ENCODE peak calls at places on chromosomes 5 and 9, in ten cellular contexts. K, I, V, F, P, S, Y, N, L and G are unnamed samples.

GRCh38 chr9:87243602-87244001 is 254.1 kb upstream of the DAPK1 start:
- DNase-seq in F (no peak), S (no peak), N (no peak), K (no peak), P (no peak), V (peak; percentile 21), Y (no peak), I (no peak), L (no peak), G (no peak)

GRCh38 chr9:133396952-133397351 is 20.8 kb downstream of the STKLD1 start:
- DNase-seq in K (no peak), P (no peak), Y (peak; percentile 86), F (no peak), S (no peak), I (no peak), V (peak; percentile 32), L (peak; percentile 25), N (no peak), G (no peak)

GRCh38 chr9:6149315-6149714 is 66.3 kb upstream of the IL33 start:
- DNase-seq in Y (no peak), L (no peak), S (no peak), N (no peak), F (no peak), I (no peak), V (peak; percentile 57), K (no peak), P (no peak), G (no peak)

GRCh38 chr5:132714456-132715307 is 22.7 kb downstream of the KIF3A start:
- DNase-seq in Y (no peak), V (peak; percentile 30), K (no peak), F (no peak), L (no peak), I (no peak), N (no peak), P (no peak), S (no peak), G (peak; percentile 14)

GRCh38 chr9:79054500-79054899 is 517.3 kb upstream of the TLE4 start:
- DNase-seq in N (no peak), V (no peak), P (no peak), K (no peak), Y (no peak), S (no peak), F (no peak), I (no peak), L (no peak), G (no peak)

GRCh38 chr9:89402695-89403427 is 84.6 kb downstream of the SECISBP2 start:
- DNase-seq in Y (no peak), P (no peak), S (no peak), I (no peak), V (no peak), L (no peak), F (no peak), N (no peak), K (no peak), G (no peak)

GRCh38 chr9:126937444-126937843 is 22.9 kb downstream of the RALGPS1 start:
- DNase-seq in V (no peak), K (no peak), Y (no peak), S (no peak), L (no peak), I (no peak), F (no peak), N (no peak), P (no peak), G (no peak)

GRCh38 chr9:16030513-16031185 is 477.8 kb downstream of the CCDC171 start:
- DNase-seq in F (no peak), N (peak; percentile 92), L (peak; percentile 71), I (no peak), S (peak; percentile 42), P (peak; percentile 36), V (peak; percentile 75), K (no peak), Y (no peak), G (peak; percentile 32)

DNA sequence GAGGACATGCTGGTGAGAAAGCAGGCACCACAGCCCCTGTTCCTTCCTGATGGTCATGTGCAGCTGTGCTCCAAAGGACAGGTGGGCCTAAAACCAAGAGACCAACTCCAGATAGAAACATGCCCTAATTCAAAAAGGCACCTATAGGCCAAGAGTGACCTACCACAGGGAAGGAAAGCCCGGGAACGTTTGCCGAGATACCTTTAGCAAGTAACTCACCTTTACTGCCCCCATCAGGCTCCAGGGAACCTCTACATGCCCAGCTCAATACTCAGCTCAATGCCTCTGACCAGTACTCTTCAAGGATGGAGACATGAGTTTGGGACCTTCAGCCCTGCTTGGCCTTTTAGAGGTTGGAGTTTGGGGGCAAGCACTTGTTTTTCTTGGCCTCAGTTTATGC is 172.8 kb upstream of the FSTL4 start:
- DNase-seq in P (no peak), V (no peak), K (no peak), I (no peak), N (peak; percentile 14), L (no peak), Y (peak; percentile 42), S (no peak), F (no peak), G (no peak)
- TF ChIP-seq CTCF in P (no peak), V (no peak), K (no peak), I (no peak), N (no peak), L (no peak), Y (peak; percentile 59), S (no peak), F (no peak), G (no peak)

GRCh38 chr5:136080483-136081180 is 51.8 kb downstream of the TGFBI start:
- DNase-seq in V (peak; percentile 96), Y (peak; percentile 87), I (peak; percentile 47), S (peak; percentile 79), N (no peak), L (peak; percentile 87), K (peak; percentile 91), F (peak; percentile 94), P (peak; percentile 82), G (peak; percentile 85)

GRCh38 chr5:136081192-136081591 is 51.5 kb upstream of the SMAD5 start:
- DNase-seq in K (no peak), N (no peak), S (no peak), I (no peak), P (no peak), F (peak; percentile 5), Y (no peak), L (no peak), V (no peak), G (no peak)

GRCh38 chr5:136077046-136077445 is 48.3 kb downstream of the TGFBI start:
- DNase-seq in S (no peak), K (no peak), L (no peak), P (no peak), N (no peak), F (peak; percentile 12), Y (no peak), V (no peak), I (no peak), G (no peak)

GRCh38 chr5:136080113-136080482 is 51.3 kb downstream of the TGFBI start:
- DNase-seq in S (peak; percentile 21), F (no peak), K (no peak), Y (peak; percentile 23), P (no peak), L (no peak), V (peak; percentile 34), N (no peak), I (no peak), G (no peak)

DNA sequence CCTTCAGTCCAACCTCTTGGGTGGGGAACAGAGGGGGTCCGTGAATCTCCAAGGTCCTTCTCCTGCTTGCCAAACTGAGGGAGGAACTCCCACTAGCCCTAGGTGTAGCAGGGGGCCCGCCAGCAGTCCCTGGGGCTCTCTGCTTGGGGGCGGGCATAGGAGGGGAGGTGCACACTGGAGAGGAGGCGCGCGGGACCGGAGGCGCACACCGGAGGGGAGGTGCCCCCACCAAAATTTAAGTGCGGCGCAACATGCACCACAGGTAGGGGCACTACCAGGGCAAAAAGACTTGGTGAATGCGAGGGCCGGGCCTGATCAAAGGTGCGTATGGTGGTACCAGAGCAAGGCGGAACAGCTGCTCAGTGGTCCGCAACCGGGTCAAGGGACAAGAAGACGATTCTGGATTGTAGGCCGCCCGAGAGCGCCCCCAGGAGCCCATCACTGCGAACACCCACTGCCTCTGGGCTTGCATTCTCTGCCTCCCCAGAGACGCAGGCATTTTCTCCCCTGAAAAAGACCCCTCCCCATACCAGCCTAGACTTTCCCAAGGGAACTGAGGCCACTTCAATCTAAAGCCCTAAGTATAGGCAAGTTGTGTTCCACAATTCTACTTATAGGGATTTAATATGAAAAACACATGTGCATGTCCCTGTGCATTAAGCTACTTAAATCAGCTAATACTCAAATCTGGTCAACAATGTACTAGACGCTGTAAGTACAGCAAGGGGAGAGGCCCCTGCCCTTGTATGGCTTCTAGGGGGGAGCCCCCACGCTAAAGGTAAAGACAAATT is 50.6 kb downstream of the TGFBI start:
- DNase-seq in L (no peak), P (no peak), S (no peak), N (no peak), F (peak; percentile 74), I (no peak), Y (peak; percentile 74), V (no peak), K (no peak), G (no peak)
- TF ChIP-seq CTCF in L (no peak), P (peak; percentile 33), S (peak; percentile 39), N (no peak), F (no peak), I (no peak), Y (peak; percentile 36), V (no peak), K (peak; percentile 12), G (peak; percentile 33)

DNA sequence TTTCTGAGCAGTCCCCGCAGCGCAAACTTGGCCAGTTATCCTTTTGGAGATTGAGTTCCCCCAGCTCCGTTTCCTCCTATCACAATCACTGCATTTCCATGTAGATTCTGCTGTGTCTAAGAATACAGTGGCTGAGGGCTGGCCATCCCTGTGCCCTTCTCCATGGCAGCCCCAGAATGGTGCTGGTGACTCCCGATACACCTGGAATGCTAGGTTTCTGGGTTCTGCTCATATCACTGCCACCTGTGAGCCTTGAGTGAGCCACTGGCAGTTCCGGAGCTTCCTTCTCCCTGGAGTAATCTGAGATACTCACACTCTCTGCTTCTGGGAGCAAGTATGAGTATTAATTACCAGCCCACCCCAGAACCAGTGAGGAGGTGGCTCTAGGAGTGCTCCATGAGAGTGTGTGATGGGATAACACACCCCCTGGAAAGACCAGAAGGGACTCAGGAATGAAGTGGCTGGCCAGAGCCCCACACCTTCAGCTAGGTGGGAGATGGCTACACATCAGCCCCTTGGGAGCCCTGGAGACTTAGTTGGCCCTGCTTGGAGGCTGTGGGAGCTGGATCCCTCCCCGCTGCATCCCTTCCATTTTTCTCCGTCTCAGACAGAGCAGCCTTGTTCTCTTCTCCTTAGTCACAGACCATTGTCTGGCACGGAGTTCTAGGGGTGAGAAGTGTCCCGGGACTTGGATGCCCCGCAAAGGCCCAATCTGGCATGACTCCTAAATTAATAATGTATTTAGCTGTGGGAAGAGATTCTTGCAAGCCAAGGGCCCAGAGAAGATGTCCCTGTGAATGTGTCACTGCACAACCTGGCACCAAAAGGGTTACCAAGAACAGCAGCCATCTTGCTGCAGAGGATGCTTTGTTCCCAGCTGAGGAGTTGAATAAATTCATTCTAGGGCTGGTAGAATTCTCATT is 4.9 kb downstream of the PCDHGC5 start:
- DNase-seq in F (no peak), P (no peak), L (no peak), Y (no peak), I (no peak), N (no peak), S (no peak), V (peak; percentile 53), K (no peak), G (no peak)
- TF ChIP-seq CTCF in F (no peak), P (no peak), L (no peak), Y (no peak), I (no peak), N (no peak), S (no peak), V (no peak), K (no peak), G (no peak)

GRCh38 chr5:73630760-73631159 is 4.8 kb downstream of the ARHGEF28 start:
- DNase-seq in N (no peak), I (no peak), K (no peak), L (no peak), F (no peak), P (no peak), S (no peak), Y (no peak), V (no peak), G (no peak)

GRCh38 chr5:73636408-73636807 is 10.4 kb downstream of the ARHGEF28 start:
- DNase-seq in P (no peak), V (no peak), Y (no peak), N (no peak), I (no peak), K (no peak), L (no peak), S (no peak), F (no peak), G (no peak)

GRCh38 chr5:73631500-73631899 is 5.5 kb downstream of the ARHGEF28 start:
- DNase-seq in N (no peak), L (no peak), F (no peak), V (no peak), I (no peak), Y (no peak), S (no peak), K (no peak), P (no peak), G (no peak)

GRCh38 chr5:73629456-73629855 is 3.5 kb downstream of the ARHGEF28 start:
- DNase-seq in I (no peak), L (no peak), V (no peak), F (no peak), N (no peak), Y (no peak), S (no peak), K (no peak), P (no peak), G (no peak)

DNA sequence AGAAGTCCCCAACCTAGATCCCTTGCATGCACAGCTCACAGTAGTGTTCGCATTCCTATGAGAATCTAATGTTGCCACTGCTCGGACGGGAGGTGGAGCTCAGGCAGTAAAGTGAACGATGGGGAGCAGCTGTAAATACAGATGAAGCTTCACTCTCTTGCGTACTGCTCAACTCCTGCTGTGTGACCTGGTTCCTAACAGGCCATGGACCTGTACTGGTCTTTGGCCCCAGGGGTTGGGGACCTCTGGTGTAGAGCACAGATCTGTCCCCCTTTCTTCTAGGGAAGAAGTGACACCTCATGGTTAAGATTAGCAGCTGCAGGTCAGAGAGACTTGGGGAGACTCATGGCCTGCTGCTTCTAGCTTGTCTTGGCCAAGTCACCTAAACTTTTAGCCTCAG is 7.1 kb downstream of the ARHGEF28 start:
- DNase-seq in V (no peak), K (no peak), P (no peak), F (peak; percentile 83), N (no peak), Y (no peak), L (no peak), S (no peak), I (no peak), G (no peak)
- TF ChIP-seq CTCF in V (no peak), K (no peak), P (no peak), F (no peak), N (no peak), Y (peak; percentile 27), L (no peak), S (no peak), I (no peak), G (no peak)